ENCODE peak calls at places on chromosomes 1 and 21, in seven cellular contexts. Z, Y, D, C, K, L and S are unnamed samples.

GRCh38 chr1:79519084-79519760 is 512.7 kb upstream of the ADGRL4 start:
- DNase-seq in Z (no peak), Y (no peak), D (no peak), C (no peak), K (no peak), L (no peak), S (no peak)

GRCh38 chr1:27726173-27726793 is 522 bp downstream of the FAM76A start:
- DNase-seq in Z (peak; percentile 71), Y (peak; percentile 22), D (peak; percentile 32), C (peak; percentile 50), K (peak; percentile 67), L (peak; percentile 38), S (peak; percentile 53)

GRCh38 chr21:42566524-42567180 is 53.0 kb downstream of the SLC37A1 start:
- DNase-seq in Z (peak; percentile 27), Y (no peak), D (no peak), C (no peak), K (no peak), L (no peak), S (no peak)

GRCh38 chr21:17451364-17451869 is 61.4 kb upstream of the CXADR start:
- DNase-seq in Z (no peak), Y (no peak), D (peak; percentile 46), C (no peak), K (no peak), L (peak; percentile 68), S (no peak)

GRCh38 chr1:1348420-1349255 is 580 bp downstream of the DVL1 start:
- DNase-seq in Z (no peak), Y (no peak), D (peak; percentile 63), C (no peak), K (peak; percentile 62), L (peak; percentile 26), S (no peak)

GRCh38 chr1:53736290-53736689 is 2.7 kb downstream of the GLIS1 start:
- DNase-seq in Z (no peak), Y (no peak), D (no peak), C (no peak), K (no peak), L (peak; percentile 91), S (no peak)

GRCh38 chr1:1781526-1781903 is 3.2 kb upstream of the NADK start:
- DNase-seq in Z (no peak), Y (no peak), D (no peak), C (no peak), K (no peak), L (no peak), S (no peak)

GRCh38 chr1:1310476-1311053 is 2.2 kb downstream of the PUSL1 start:
- DNase-seq in Z (no peak), Y (no peak), D (no peak), C (no peak), K (peak; percentile 4), L (no peak), S (no peak)

GRCh38 chr1:185091480-185091879 is 46.1 kb downstream of the RNF2 start:
- DNase-seq in Z (no peak), Y (no peak), D (no peak), C (no peak), K (no peak), L (no peak), S (no peak)

GRCh38 chr1:145879775-145880174 is 5.9 kb downstream of the ANKRD35 start:
- DNase-seq in Z (no peak), Y (no peak), D (no peak), C (no peak), K (peak; percentile 16), L (no peak), S (no peak)

GRCh38 chr1:182589520-182589919 is 464 bp upstream of the RNASEL start:
- DNase-seq in Z (no peak), Y (no peak), D (no peak), C (no peak), K (no peak), L (no peak), S (no peak)

GRCh38 chr1:44316231-44316759 is 38.8 kb downstream of the ERI3 start:
- DNase-seq in Z (no peak), Y (no peak), D (no peak), C (no peak), K (no peak), L (peak; percentile 2), S (no peak)

GRCh38 chr21:33514234-33514633 is 22.7 kb upstream of the DNAJC28 start:
- DNase-seq in Z (no peak), Y (no peak), D (no peak), C (no peak), K (no peak), L (no peak), S (no peak)

GRCh38 chr1:218991089-218991488 is 182.6 kb upstream of the LYPLAL1 start:
- DNase-seq in Z (no peak), Y (no peak), D (no peak), C (no peak), K (no peak), L (no peak), S (no peak)

GRCh38 chr1:218996362-218996761 is 177.3 kb upstream of the LYPLAL1 start:
- DNase-seq in Z (no peak), Y (no peak), D (no peak), C (no peak), K (no peak), L (no peak), S (no peak)

GRCh38 chr1:219000005-219000404 is 173.7 kb upstream of the LYPLAL1 start:
- DNase-seq in Z (no peak), Y (no peak), D (no peak), C (no peak), K (no peak), L (no peak), S (no peak)

GRCh38 chr1:218990019-218990418 is 183.7 kb upstream of the LYPLAL1 start:
- DNase-seq in Z (no peak), Y (no peak), D (no peak), C (no peak), K (no peak), L (no peak), S (no peak)

GRCh38 chr1:218994615-218995014 is 179.1 kb upstream of the LYPLAL1 start:
- DNase-seq in Z (no peak), Y (no peak), D (no peak), C (no peak), K (no peak), L (no peak), S (no peak)
- H3K27ac ChIP-seq in Z (no peak overlapping the region), Y (no peak overlapping the region), D (no peak overlapping the region), C (no peak overlapping the region), K (no peak overlapping the region), L (no peak overlapping the region), S (no peak overlapping the region)

DNA sequence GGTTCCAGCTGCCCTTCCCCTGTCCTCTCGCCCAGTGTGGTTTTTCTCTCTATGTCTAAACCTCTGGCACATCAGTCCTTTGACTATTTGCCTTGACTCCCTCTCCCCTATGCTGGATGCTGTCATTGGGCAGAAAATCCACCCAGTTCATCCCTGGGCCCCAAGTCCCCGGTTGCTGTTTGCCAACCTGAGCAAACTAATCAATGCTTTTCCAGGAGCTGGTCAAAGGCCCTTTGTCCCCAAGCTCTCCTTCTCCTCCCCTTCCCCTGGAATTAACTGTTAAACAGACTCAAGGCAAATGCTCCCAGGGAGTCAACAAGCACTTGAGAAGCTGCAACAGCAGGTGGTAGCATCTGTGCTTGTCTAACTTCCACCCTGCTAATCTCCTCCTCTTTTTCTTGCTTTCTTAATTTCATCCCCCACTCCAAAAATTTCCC is 102.7 kb downstream of the LMX1A start:
- DNase-seq in Z (no peak), Y (no peak), D (no peak), C (no peak), K (no peak), L (no peak), S (no peak)
- H3K27ac ChIP-seq in Z (no peak overlapping the region), Y (no peak overlapping the region), D (no peak overlapping the region), C (no peak overlapping the region), K (no peak overlapping the region), L (no peak overlapping the region), S (no peak overlapping the region)

GRCh38 chr1:222995620-222996306 is 147.3 kb downstream of the TLR5 start:
- DNase-seq in Z (no peak), Y (no peak), D (no peak), C (no peak), K (no peak), L (no peak), S (no peak)

GRCh38 chr1:222995230-222995580 is 147.8 kb downstream of the TLR5 start:
- DNase-seq in Z (no peak), Y (no peak), D (no peak), C (peak; percentile 15), K (peak; percentile 60), L (no peak), S (no peak)

GRCh38 chr1:222996307-222996983 is 146.6 kb downstream of the TLR5 start:
- DNase-seq in Z (no peak), Y (no peak), D (no peak), C (no peak), K (no peak), L (no peak), S (no peak)

GRCh38 chr1:222991908-222992307 is 151.1 kb downstream of the TLR5 start:
- DNase-seq in Z (no peak), Y (no peak), D (no peak), C (no peak), K (no peak), L (no peak), S (no peak)

DNA sequence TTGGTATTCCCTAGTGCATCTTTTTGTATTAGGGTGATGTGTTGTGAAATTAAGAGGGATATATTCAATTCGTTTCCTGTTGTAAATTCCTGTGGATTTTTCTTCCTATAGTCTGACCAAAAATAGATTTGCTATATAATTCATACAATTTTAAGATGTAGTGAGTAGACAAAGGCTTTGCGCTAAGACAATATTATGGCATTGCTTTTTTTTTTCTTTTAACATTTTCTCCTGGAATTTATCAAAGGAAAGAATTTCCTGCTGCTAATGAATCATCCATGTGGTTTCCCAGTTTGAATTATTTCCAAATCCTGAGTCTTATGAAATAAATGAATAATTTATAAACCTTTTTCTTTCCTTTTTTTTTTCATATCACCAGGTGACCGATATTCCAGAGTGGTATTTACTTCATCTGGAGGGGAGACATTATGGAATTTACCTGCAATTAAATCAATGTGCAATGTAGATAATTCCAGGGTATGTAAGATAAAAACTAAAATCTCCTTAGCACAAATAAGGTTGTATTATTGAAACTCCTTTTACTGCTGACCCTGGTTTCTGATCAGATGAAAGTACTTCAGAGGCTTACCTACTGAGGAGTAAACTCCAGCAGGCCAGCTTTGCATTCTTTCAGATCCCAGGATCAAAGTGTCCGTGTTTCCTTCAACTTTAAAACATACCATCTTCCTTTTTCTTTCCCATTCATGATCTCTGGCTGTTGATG is 148.4 kb downstream of the TLR5 start:
- DNase-seq in Z (no peak), Y (no peak), D (no peak), C (no peak), K (peak; percentile 46), L (no peak), S (no peak)
- H3K27ac ChIP-seq in Z (no peak overlapping the region), Y (no peak overlapping the region), D (no peak overlapping the region), C (peak overlapping the region; percentile 76), K (no peak overlapping the region), L (no peak overlapping the region), S (peak overlapping the region; percentile 64)

DNA sequence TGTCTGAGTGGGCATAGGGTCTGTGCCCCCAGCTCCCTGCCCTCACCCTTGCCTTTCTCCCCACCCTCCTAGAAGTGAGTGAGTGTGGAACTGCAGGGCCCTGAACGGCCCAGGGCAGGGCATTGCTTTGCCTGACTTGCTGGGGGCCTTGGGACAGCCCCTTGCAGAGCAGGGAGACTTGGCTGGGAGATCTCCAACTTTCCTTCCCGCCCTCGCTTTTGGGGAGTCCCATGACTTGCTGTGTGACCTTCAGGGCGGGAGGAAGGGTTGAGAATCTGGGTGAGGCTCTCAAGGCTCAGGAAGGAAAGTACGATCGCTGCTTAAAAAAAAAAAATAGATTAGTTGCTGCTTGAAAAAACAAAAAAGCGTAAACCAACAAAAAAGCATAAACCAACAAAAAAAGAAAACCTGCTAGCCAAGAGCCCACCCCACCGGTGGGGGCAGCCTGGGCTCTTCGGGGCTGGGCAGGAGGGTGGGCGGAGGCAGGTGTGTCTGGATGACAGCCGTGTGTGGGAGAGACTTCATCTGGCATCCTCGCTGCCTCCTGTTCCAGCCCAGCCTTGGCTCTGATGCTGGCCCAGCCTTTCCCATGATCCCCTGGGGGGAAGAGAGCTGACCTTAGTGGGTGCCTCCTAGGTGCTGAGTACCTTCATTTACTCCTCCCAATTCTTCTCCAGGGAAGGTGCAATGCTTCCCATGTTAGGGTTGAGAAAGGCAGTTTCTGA is 6.5 kb downstream of the NBL1 start:
- DNase-seq in Z (no peak), Y (no peak), D (no peak), C (no peak), K (no peak), L (no peak), S (no peak)
- H3K27ac ChIP-seq in Z (no peak overlapping the region), Y (no peak overlapping the region), D (no peak overlapping the region), C (no peak overlapping the region), K (no peak overlapping the region), L (peak overlapping the region; percentile 12), S (peak overlapping the region; percentile 83)